ENCODE peak calls at places on chromosomes 3 and 15, in four cellular contexts. W is stimulated activated CD4-positive, alpha-beta T cell treated with anti-CD3 and anti-CD28 coated beads, Interleukin-4, amount 100 ng/mL, for 48 hours; N is GM19239; Z is RCC 7860. M is an unnamed sample.

GRCh38 chr3:133663569-133664313 is 2.0 kb upstream of the TOPBP1 start:
- DNase-seq in W (no peak), Z (peak; percentile 51), N (peak; percentile 44), M (peak; percentile 4)

GRCh38 chr15:65819563-65819960 is 27.5 kb upstream of the DENND4A start:
- DNase-seq in Z (no peak), N (no peak), W (no peak), M (no peak)

GRCh38 chr3:13346481-13347389 is 73.4 kb downstream of the NUP210 start:
- DNase-seq in N (no peak), W (peak; percentile 63), Z (no peak), M (no peak)

GRCh38 chr3:129413687-129414506 is 14.5 kb downstream of the EFCAB12 start:
- DNase-seq in Z (peak; percentile 80), N (no peak), W (no peak), M (peak; percentile 91)

GRCh38 chr3:7543294-7543693 is 682.4 kb downstream of the GRM7 start:
- DNase-seq in W (no peak), Z (no peak), N (no peak), M (no peak)

GRCh38 chr3:105166893-105167292 is 199.8 kb upstream of the ALCAM start:
- DNase-seq in N (no peak), W (no peak), Z (no peak), M (no peak)

GRCh38 chr15:67505675-67506572 is 15.0 kb upstream of the C15orf61 start:
- DNase-seq in Z (no peak), N (no peak), W (no peak), M (no peak)

GRCh38 chr15:73870700-73871408 is 2.5 kb upstream of the TBC1D21 start:
- DNase-seq in N (no peak), W (no peak), Z (no peak), M (peak; percentile 99)

GRCh38 chr3:12229896-12230295 is 59.0 kb upstream of the PPARG start:
- DNase-seq in N (no peak), Z (no peak), W (no peak), M (no peak)

GRCh38 chr15:41205315-41205714 is 25.2 kb downstream of the EXD1 start:
- DNase-seq in W (no peak), Z (no peak), N (no peak), M (peak; percentile 2)

GRCh38 chr15:29270169-29270955 is 740 bp upstream of the NSMCE3 start:
- DNase-seq in Z (no peak), N (peak; percentile 8), W (no peak), M (no peak)

GRCh38 chr15:25882466-25882865 is 19.3 kb upstream of the ATP10A start:
- DNase-seq in W (no peak), N (no peak), Z (peak; percentile 44), M (no peak)

GRCh38 chr15:35499723-35500122 is 46.2 kb downstream of the DPH6 start:
- DNase-seq in Z (no peak), W (no peak), N (no peak), M (peak; percentile 74)

GRCh38 chr15:68596691-68597090 is 17.9 kb downstream of the CORO2B start:
- DNase-seq in Z (no peak), W (no peak), N (no peak), M (no peak)

GRCh38 chr3:71051893-71052687 is 531.4 kb downstream of the FOXP1 start:
- DNase-seq in W (no peak), Z (no peak), N (no peak), M (no peak)

M was measured in NCI-H226.